ENCODE peak calls at places on chromosomes 16 and 17, in five cellular contexts. One of them, this sample, is unnamed.

GRCh38 chr17:50055426-50056216 is at the start of gene ITGA3:
- DNase-seq in dermis blood vessel endothelial cell: peak
- DNase-seq in lung: peak
- DNase-seq in heart right ventricle: peak
- DNase-seq in activated CD4-positive, alpha-beta T cell treated with anti-CD3 and anti-CD28 coated beads, Interleukin-2, amount 50 U/mL, for 1 hour: peak
- DNase-seq in this sample: peak

GRCh38 chr17:39058524-39058923 is 91.3 kb upstream of the FBXO47 start:
- DNase-seq in activated CD4-positive, alpha-beta T cell treated with anti-CD3 and anti-CD28 coated beads, Interleukin-2, amount 50 U/mL, for 1 hour: no peak
- DNase-seq in heart right ventricle: no peak
- DNase-seq in dermis blood vessel endothelial cell: no peak
- DNase-seq in lung: no peak
- DNase-seq in this sample: no peak

GRCh38 chr16:1265826-1266225 is 10.0 kb downstream of the TPSD1 start:
- DNase-seq in lung: no peak
- DNase-seq in dermis blood vessel endothelial cell: no peak
- DNase-seq in heart right ventricle: no peak
- DNase-seq in activated CD4-positive, alpha-beta T cell treated with anti-CD3 and anti-CD28 coated beads, Interleukin-2, amount 50 U/mL, for 1 hour: no peak
- DNase-seq in this sample: no peak

GRCh38 chr17:30275911-30276310 is 15.8 kb downstream of the BLMH start:
- DNase-seq in dermis blood vessel endothelial cell: no peak
- DNase-seq in heart right ventricle: no peak
- DNase-seq in activated CD4-positive, alpha-beta T cell treated with anti-CD3 and anti-CD28 coated beads, Interleukin-2, amount 50 U/mL, for 1 hour: no peak
- DNase-seq in lung: no peak
- DNase-seq in this sample: no peak

GRCh38 chr16:12090162-12090552 is 113.6 kb downstream of the SNX29 start:
- DNase-seq in dermis blood vessel endothelial cell: peak
- DNase-seq in activated CD4-positive, alpha-beta T cell treated with anti-CD3 and anti-CD28 coated beads, Interleukin-2, amount 50 U/mL, for 1 hour: no peak
- DNase-seq in lung: no peak
- DNase-seq in heart right ventricle: no peak
- DNase-seq in this sample: no peak

GRCh38 chr17:80539022-80539421 is 5.6 kb upstream of the RPTOR start:
- DNase-seq in activated CD4-positive, alpha-beta T cell treated with anti-CD3 and anti-CD28 coated beads, Interleukin-2, amount 50 U/mL, for 1 hour: no peak
- DNase-seq in lung: no peak
- DNase-seq in dermis blood vessel endothelial cell: peak
- DNase-seq in heart right ventricle: no peak
- DNase-seq in this sample: no peak

GRCh38 chr16:56272495-56272894 is 81.2 kb downstream of the GNAO1 start:
- DNase-seq in dermis blood vessel endothelial cell: no peak
- DNase-seq in activated CD4-positive, alpha-beta T cell treated with anti-CD3 and anti-CD28 coated beads, Interleukin-2, amount 50 U/mL, for 1 hour: no peak
- DNase-seq in lung: no peak
- DNase-seq in heart right ventricle: no peak
- DNase-seq in this sample: no peak

GRCh38 chr17:73043686-73044581 is 48.6 kb downstream of the SLC39A11 start:
- DNase-seq in activated CD4-positive, alpha-beta T cell treated with anti-CD3 and anti-CD28 coated beads, Interleukin-2, amount 50 U/mL, for 1 hour: no peak
- DNase-seq in heart right ventricle: no peak
- DNase-seq in dermis blood vessel endothelial cell: no peak
- DNase-seq in lung: no peak
- DNase-seq in this sample: no peak

GRCh38 chr17:45144199-45145034 is 3.9 kb upstream of the HEXIM1 start:
- DNase-seq in activated CD4-positive, alpha-beta T cell treated with anti-CD3 and anti-CD28 coated beads, Interleukin-2, amount 50 U/mL, for 1 hour: no peak
- DNase-seq in dermis blood vessel endothelial cell: peak
- DNase-seq in lung: no peak
- DNase-seq in heart right ventricle: peak
- DNase-seq in this sample: no peak

GRCh38 chr16:3696425-3697218 is 20.7 kb downstream of the TRAP1 start:
- DNase-seq in dermis blood vessel endothelial cell: no peak
- DNase-seq in lung: no peak
- DNase-seq in activated CD4-positive, alpha-beta T cell treated with anti-CD3 and anti-CD28 coated beads, Interleukin-2, amount 50 U/mL, for 1 hour: no peak
- DNase-seq in heart right ventricle: no peak
- DNase-seq in this sample: no peak

GRCh38 chr16:2712063-2712441 is 8.0 kb downstream of the PRSS27 start:
- DNase-seq in dermis blood vessel endothelial cell: no peak
- DNase-seq in activated CD4-positive, alpha-beta T cell treated with anti-CD3 and anti-CD28 coated beads, Interleukin-2, amount 50 U/mL, for 1 hour: no peak
- DNase-seq in lung: no peak
- DNase-seq in heart right ventricle: no peak
- DNase-seq in this sample: no peak

GRCh38 chr16:6375471-6376075 is 957.1 kb upstream of the RBFOX1 start:
- DNase-seq in heart right ventricle: no peak
- DNase-seq in dermis blood vessel endothelial cell: no peak
- DNase-seq in lung: no peak
- DNase-seq in activated CD4-positive, alpha-beta T cell treated with anti-CD3 and anti-CD28 coated beads, Interleukin-2, amount 50 U/mL, for 1 hour: no peak
- DNase-seq in this sample: no peak

GRCh38 chr16:28219283-28219682 is 7.5 kb upstream of the XPO6 start:
- DNase-seq in dermis blood vessel endothelial cell: no peak
- DNase-seq in lung: no peak
- DNase-seq in heart right ventricle: no peak
- DNase-seq in activated CD4-positive, alpha-beta T cell treated with anti-CD3 and anti-CD28 coated beads, Interleukin-2, amount 50 U/mL, for 1 hour: no peak
- DNase-seq in this sample: no peak

This sample was measured in immature natural killer cell.